ENCODE peak calls at places on chromosomes 1 and 21, in six cellular contexts. One of them, this sample, is unnamed.

GRCh38 chr1:78284354-78284753 is 206.4 kb upstream of the PTGFR start:
- DNase-seq in substantia nigra: no peak
- DNase-seq in AG04450: no peak
- DNase-seq in NCI-H2029 treated with DMSO at 0.1 percent for 48 hours: no peak
- DNase-seq in cardiac fibroblast: peak; percentile 46
- DNase-seq in Daoy: no peak
- DNase-seq in this sample: no peak

GRCh38 chr1:194466706-194467105 is 1280.3 kb upstream of the B3GALT2 start:
- DNase-seq in cardiac fibroblast: no peak
- DNase-seq in substantia nigra: no peak
- DNase-seq in NCI-H2029 treated with DMSO at 0.1 percent for 48 hours: no peak
- DNase-seq in AG04450: no peak
- DNase-seq in Daoy: no peak
- DNase-seq in this sample: no peak

GRCh38 chr1:26096471-26096870 is 15.2 kb upstream of the PDIK1L start:
- DNase-seq in cardiac fibroblast: no peak
- DNase-seq in AG04450: no peak
- DNase-seq in substantia nigra: peak; percentile 9
- DNase-seq in Daoy: no peak
- DNase-seq in NCI-H2029 treated with DMSO at 0.1 percent for 48 hours: no peak
- DNase-seq in this sample: no peak

GRCh38 chr1:12047120-12047876 is 15.8 kb upstream of the TNFRSF8 start:
- DNase-seq in AG04450: no peak
- DNase-seq in cardiac fibroblast: no peak
- DNase-seq in NCI-H2029 treated with DMSO at 0.1 percent for 48 hours: no peak
- DNase-seq in substantia nigra: no peak
- DNase-seq in Daoy: peak; percentile 74
- DNase-seq in this sample: no peak

GRCh38 chr21:44990921-44991320 is 51.1 kb downstream of the SLX9 start:
- DNase-seq in substantia nigra: no peak
- DNase-seq in NCI-H2029 treated with DMSO at 0.1 percent for 48 hours: no peak
- DNase-seq in AG04450: no peak
- DNase-seq in cardiac fibroblast: no peak
- DNase-seq in Daoy: no peak
- DNase-seq in this sample: no peak

GRCh38 chr1:156281281-156282142 is 1.1 kb downstream of the SMG5 start:
- DNase-seq in substantia nigra: no peak
- DNase-seq in Daoy: peak; percentile 51
- DNase-seq in NCI-H2029 treated with DMSO at 0.1 percent for 48 hours: no peak
- DNase-seq in cardiac fibroblast: peak; percentile 61
- DNase-seq in AG04450: no peak
- DNase-seq in this sample: peak; percentile 12

GRCh38 chr1:13549521-13549920 is 34.1 kb upstream of the PDPN start:
- DNase-seq in NCI-H2029 treated with DMSO at 0.1 percent for 48 hours: no peak
- DNase-seq in Daoy: no peak
- DNase-seq in AG04450: no peak
- DNase-seq in cardiac fibroblast: no peak
- DNase-seq in substantia nigra: peak; percentile 58
- DNase-seq in this sample: no peak

GRCh38 chr1:37944091-37944763 is 2.6 kb downstream of the INPP5B start:
- DNase-seq in NCI-H2029 treated with DMSO at 0.1 percent for 48 hours: no peak
- DNase-seq in cardiac fibroblast: peak; percentile 28
- DNase-seq in substantia nigra: no peak
- DNase-seq in Daoy: no peak
- DNase-seq in AG04450: no peak
- DNase-seq in this sample: no peak

This sample was measured in amniotic stem cell.